ENCODE peak calls at places on chromosomes 12 and 14, in eight cellular contexts. O, A, H, M, X, N, T and V are unnamed samples. For H3K4me1, the result is how much of the 10 kb centered on the place peaks cover.

GRCh38 chr12:31234053-31234835 is 91.7 kb downstream of the SINHCAF start:
- DNase-seq in H (no peak), X (no peak), T (no peak), O (no peak), N (no peak), M (no peak), A (no peak), V (no peak)

GRCh38 chr12:45051490-45052105 is 699 bp upstream of the DBX2 start:
- DNase-seq in M (no peak), X (no peak), O (no peak), A (no peak), H (no peak), T (no peak), N (no peak), V (no peak)

GRCh38 chr14:65927871-65928270 is 515.3 kb downstream of the FUT8 start:
- DNase-seq in A (no peak), X (peak), N (no peak), T (no peak), O (no peak), H (no peak), M (peak), V (peak)

GRCh38 chr12:95836630-95837239 is 22.0 kb upstream of the SNRPF start:
- DNase-seq in A (no peak), X (no peak), N (no peak), O (no peak), H (peak), T (peak), M (no peak), V (no peak)

GRCh38 chr12:65911321-65911720 is 87.0 kb downstream of the HMGA2 start:
- DNase-seq in N (no peak), M (peak), T (peak), A (no peak), X (no peak), O (no peak), H (no peak), V (no peak)

GRCh38 chr12:44876554-44877275 is 600 bp upstream of the NELL2 start:
- DNase-seq in X (no peak), N (no peak), A (no peak), T (no peak), O (no peak), H (peak), M (no peak), V (peak)

GRCh38 chr12:20620311-20620710 is 74.8 kb upstream of the SLCO1C1 start:
- DNase-seq in H (no peak), O (no peak), N (no peak), M (no peak), T (peak), A (no peak), X (no peak), V (no peak)

GRCh38 chr12:45273717-45274271 is 57.9 kb downstream of the ANO6 start:
- DNase-seq in M (no peak), T (peak), H (peak), N (no peak), A (no peak), X (no peak), O (no peak), V (no peak)

GRCh38 chr14:61461808-61462275 is 140.5 kb downstream of the PRKCH start:
- DNase-seq in M (no peak), N (peak), H (peak), A (no peak), T (peak), O (no peak), X (no peak), V (no peak)

GRCh38 chr14:103404920-103405319 is 19.7 kb downstream of the MARK3 start:
- DNase-seq in X (peak), M (no peak), H (no peak), A (peak), N (no peak), O (no peak), T (no peak), V (no peak)
- H3K4me1 ChIP-seq in X (half or more), M (under half), H (under half), A (half or more), N (under half), O (under half), T (under half), V (half or more)

DNA sequence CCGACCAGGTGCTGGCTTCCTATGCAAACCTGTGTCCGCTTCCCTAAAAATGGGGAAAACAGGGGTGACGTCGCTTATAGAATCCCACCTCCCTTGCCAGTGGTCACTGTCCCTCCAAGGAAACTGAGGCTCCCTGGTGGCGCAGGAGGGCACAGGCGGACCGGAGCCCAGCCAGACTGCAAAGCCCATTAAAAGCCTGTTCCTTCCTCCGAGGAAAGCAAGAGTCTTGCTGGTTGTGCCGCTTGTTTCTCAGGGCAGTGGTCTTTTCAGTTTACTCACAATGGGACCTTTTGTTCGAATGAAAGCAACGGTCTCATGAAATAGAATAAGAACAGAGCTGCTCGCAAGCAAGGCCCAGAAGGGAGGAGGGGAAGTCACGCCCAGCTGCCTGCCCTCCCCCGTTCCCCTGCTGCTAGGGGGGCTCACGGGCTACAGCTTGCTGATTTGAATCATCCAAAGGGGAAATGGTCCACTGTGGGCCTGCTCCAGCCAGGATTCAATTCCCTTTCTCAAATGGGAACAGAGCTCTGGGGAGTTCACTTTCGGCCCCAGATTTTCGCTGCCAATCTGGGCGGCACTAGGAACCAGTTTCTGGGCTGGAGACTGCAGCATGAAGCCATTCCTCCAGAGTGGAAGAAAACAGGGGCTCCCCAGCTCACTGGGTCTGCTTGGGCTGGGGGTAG is 4.6 kb upstream of the SELPLG start:
- DNase-seq in O (no peak), H (no peak), A (peak), T (no peak), N (no peak), X (peak), M (peak), V (peak)
- TF ChIP-seq POLR2A in O (no peak), H (no peak), A (no peak), T (no peak), N (no peak), X (no peak), M (no peak), V (no peak)

GRCh38 chr14:103332143-103332919 is 1.7 kb upstream of the EIF5 start:
- DNase-seq in H (peak), M (no peak), N (no peak), A (no peak), O (no peak), X (no peak), T (no peak), V (no peak)
- H3K4me3 ChIP-seq in H (peak), M (no peak), N (peak), A (no peak), O (peak), X (peak), T (no peak), V (no peak)

GRCh38 chr14:89178802-89179201 is 238.2 kb downstream of the FOXN3 start:
- DNase-seq in T (peak), O (no peak), M (no peak), H (no peak), A (no peak), N (no peak), X (no peak), V (no peak)

GRCh38 chr14:89184952-89185351 is 232.1 kb downstream of the FOXN3 start:
- DNase-seq in N (no peak), H (no peak), A (no peak), T (no peak), M (no peak), X (no peak), O (no peak), V (no peak)

GRCh38 chr14:89180546-89180945 is 236.5 kb downstream of the FOXN3 start:
- DNase-seq in X (no peak), M (no peak), N (no peak), T (no peak), A (no peak), O (no peak), H (no peak), V (no peak)

GRCh38 chr14:89179891-89180404 is 237.1 kb downstream of the FOXN3 start:
- DNase-seq in O (no peak), M (no peak), T (no peak), A (no peak), N (no peak), X (no peak), H (no peak), V (no peak)

DNA sequence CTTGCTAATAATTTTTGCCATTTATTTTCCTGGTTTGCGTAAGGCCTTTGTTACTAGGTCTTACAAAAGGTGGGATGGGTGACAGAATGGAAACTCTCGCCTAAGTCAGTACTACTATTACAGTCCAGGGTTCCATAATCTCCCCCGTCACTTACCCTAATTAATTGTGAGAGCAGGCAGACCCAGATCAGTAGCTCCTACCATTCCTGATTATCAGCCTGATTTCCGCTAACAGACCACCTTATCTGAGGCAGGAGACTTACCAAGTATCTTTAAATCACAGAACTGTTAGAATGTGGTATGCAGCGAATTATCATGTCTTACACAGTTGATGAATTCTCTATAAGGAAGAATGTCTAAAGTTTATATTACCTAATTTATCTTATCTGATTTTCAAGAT is 234.7 kb downstream of the FOXN3 start:
- DNase-seq in H (no peak), T (no peak), M (no peak), A (no peak), O (no peak), X (no peak), N (no peak), V (no peak)
- H3K4me1 ChIP-seq in H (under half), T (under half), M (under half), A (half or more), O (under half), X (under half), N (under half), V (under half)

GRCh38 chr12:97169922-97170321 is 262.9 kb downstream of the NEDD1 start:
- DNase-seq in O (no peak), H (no peak), X (no peak), M (no peak), T (no peak), N (no peak), A (no peak), V (no peak)

GRCh38 chr12:97167598-97167997 is 260.5 kb downstream of the NEDD1 start:
- DNase-seq in T (no peak), O (no peak), X (no peak), N (no peak), H (no peak), A (no peak), M (no peak), V (no peak)

GRCh38 chr12:97164936-97165335 is 257.9 kb downstream of the NEDD1 start:
- DNase-seq in H (no peak), A (no peak), O (no peak), M (no peak), T (no peak), N (no peak), X (no peak), V (no peak)

GRCh38 chr12:97173672-97174385 is 266.8 kb downstream of the NEDD1 start:
- DNase-seq in A (no peak), T (no peak), N (no peak), O (no peak), H (no peak), M (no peak), X (no peak), V (no peak)

GRCh38 chr12:97168804-97169203 is 261.7 kb downstream of the NEDD1 start:
- DNase-seq in A (no peak), O (no peak), X (no peak), H (no peak), N (no peak), T (no peak), M (no peak), V (no peak)
- TF ChIP-seq POLR2A in A (no peak), O (no peak), X (no peak), H (no peak), N (no peak), T (no peak), M (no peak), V (no peak)